ENCODE peak calls at places on chromosomes 13 and 19, in ten cellular contexts. H, L, B, M, G, S, N, A, J and O are unnamed samples.

GRCh38 chr13:95535243-95535642 is 17.3 kb upstream of the CLDN10 start:
- DNase-seq in H (peak), L (no peak), B (no peak), A (peak), M (peak), S (no peak), J (no peak), N (no peak), G (no peak), O (no peak)

GRCh38 chr13:33409673-33410072 is 124.1 kb upstream of the STARD13 start:
- DNase-seq in G (no peak), N (no peak), J (no peak), S (no peak), M (no peak), A (no peak), H (no peak), L (no peak), B (no peak), O (no peak)

GRCh38 chr13:43514326-43514725 is 272.4 kb downstream of the ENOX1 start:
- DNase-seq in B (no peak), M (no peak), A (no peak), J (peak), S (no peak), N (no peak), L (no peak), G (no peak), H (no peak), O (no peak)

GRCh38 chr13:110546933-110547332 is 14.6 kb downstream of the RAB20 start:
- DNase-seq in B (no peak), G (no peak), L (no peak), J (peak), M (peak), S (peak), A (no peak), H (peak), N (no peak), O (peak)

GRCh38 chr19:16365300-16365996 is 40.8 kb downstream of the KLF2 start:
- DNase-seq in B (no peak), S (peak), G (no peak), N (no peak), H (no peak), L (no peak), A (no peak), M (no peak), J (no peak), O (no peak)

GRCh38 chr13:28819748-28820098 is 416 bp upstream of the MTUS2 start:
- DNase-seq in N (peak), G (peak), A (peak), S (peak), M (peak), H (peak), B (no peak), J (peak), L (no peak), O (no peak)

GRCh38 chr13:95650691-95651090 is 6.2 kb upstream of the DZIP1 start:
- DNase-seq in G (no peak), A (no peak), S (no peak), M (no peak), J (no peak), H (no peak), B (no peak), L (no peak), N (no peak), O (no peak)

GRCh38 chr19:45716314-45717130 is 14.2 kb downstream of the FBXO46 start:
- DNase-seq in S (no peak), G (no peak), M (peak), L (no peak), A (peak), H (peak), N (no peak), B (no peak), J (no peak), O (no peak)

GRCh38 chr19:13104848-13105646 is 2.4 kb upstream of the LYL1 start:
- DNase-seq in N (peak), H (no peak), G (no peak), M (no peak), S (peak), L (peak), J (no peak), B (no peak), A (no peak), O (peak)

GRCh38 chr13:109684836-109685602 is 101.4 kb downstream of the IRS2 start:
- DNase-seq in A (no peak), J (peak), B (no peak), M (peak), N (no peak), H (peak), L (no peak), G (no peak), S (no peak), O (no peak)